ENCODE peak calls at places on chromosomes 5 and 9, in seven cellular contexts. X is GM12878, N is SK-N-SH, U is K562, H is HCT116, D is HepG2, C is H1. R is an unnamed sample.

GRCh38 chr5:178322736-178323540 is 90.3 kb upstream of the PHYKPL start:
- DNase-seq in D (no peak), N (no peak), X (no peak), H (no peak), C (no peak), U (no peak), R (no peak)

GRCh38 chr5:19319252-19319651 is 668.7 kb downstream of the CDH18 start:
- DNase-seq in C (no peak), X (no peak), D (no peak), U (no peak), H (no peak), N (no peak), R (no peak)

GRCh38 chr9:19184144-19184917 is 46.2 kb upstream of the DENND4C start:
- DNase-seq in X (peak), U (peak), C (no peak), N (peak), D (peak), H (peak), R (no peak)

GRCh38 chr9:134177624-134178393 is 13.4 kb upstream of the RNU6ATAC start:
- DNase-seq in H (no peak), N (peak), U (no peak), D (no peak), X (no peak), C (no peak), R (no peak)

GRCh38 chr9:88930716-88931115 is 60.6 kb upstream of the S1PR3 start:
- DNase-seq in H (no peak), N (no peak), U (no peak), X (no peak), D (no peak), C (no peak), R (no peak)

GRCh38 chr5:102766295-102767090 is 11.4 kb downstream of the PAM start:
- DNase-seq in X (no peak), D (no peak), H (no peak), C (no peak), U (no peak), N (no peak), R (no peak)

GRCh38 chr9:92563701-92564100 is 27.9 kb upstream of the ECM2 start:
- DNase-seq in N (no peak), H (no peak), U (no peak), C (no peak), D (no peak), X (no peak), R (no peak)

GRCh38 chr5:74272019-74272775 is 368.3 kb downstream of the ENC1 start:
- DNase-seq in X (no peak), N (no peak), H (no peak), C (no peak), U (no peak), D (peak), R (peak)

GRCh38 chr5:159310492-159310891 is 19.8 kb downstream of the IL12B start:
- DNase-seq in D (no peak), C (peak), U (no peak), H (no peak), N (no peak), X (no peak), R (peak)
- TF ChIP-seq JUND in D (no peak), C (no peak), U (no peak), H (no peak), N (no peak), X (no peak), R (no peak)

GRCh38 chr5:52727568-52727967 is 60.1 kb upstream of the ITGA1 start:
- DNase-seq in N (no peak), X (no peak), D (no peak), U (no peak), C (no peak), H (no peak), R (no peak)

GRCh38 chr5:52728201-52728600 is 59.5 kb upstream of the ITGA1 start:
- DNase-seq in H (no peak), U (no peak), C (no peak), X (no peak), D (no peak), N (no peak), R (no peak)

GRCh38 chr5:52727001-52727400 is 60.7 kb upstream of the ITGA1 start:
- DNase-seq in C (no peak), D (no peak), U (no peak), N (no peak), X (no peak), H (no peak), R (no peak)

GRCh38 chr5:52725781-52726180 is 61.9 kb upstream of the ITGA1 start:
- DNase-seq in C (no peak), N (no peak), D (no peak), X (no peak), U (no peak), H (no peak), R (no peak)

GRCh38 chr5:52725065-52725746 is 62.5 kb upstream of the ITGA1 start:
- DNase-seq in X (no peak), D (peak), N (no peak), U (no peak), H (no peak), C (no peak), R (no peak)
- TF ChIP-seq JUND in X (no peak), D (no peak), N (no peak), U (no peak), H (no peak), C (no peak), R (no peak)

GRCh38 chr9:99259231-99259918 is 37.3 kb downstream of the SEC61B start:
- DNase-seq in U (peak), D (no peak), X (no peak), N (no peak), C (peak), H (no peak), R (no peak)
- TF ChIP-seq JUND in U (no peak), D (no peak), X (no peak), N (no peak), C (no peak), H (no peak), R (no peak)

DNA sequence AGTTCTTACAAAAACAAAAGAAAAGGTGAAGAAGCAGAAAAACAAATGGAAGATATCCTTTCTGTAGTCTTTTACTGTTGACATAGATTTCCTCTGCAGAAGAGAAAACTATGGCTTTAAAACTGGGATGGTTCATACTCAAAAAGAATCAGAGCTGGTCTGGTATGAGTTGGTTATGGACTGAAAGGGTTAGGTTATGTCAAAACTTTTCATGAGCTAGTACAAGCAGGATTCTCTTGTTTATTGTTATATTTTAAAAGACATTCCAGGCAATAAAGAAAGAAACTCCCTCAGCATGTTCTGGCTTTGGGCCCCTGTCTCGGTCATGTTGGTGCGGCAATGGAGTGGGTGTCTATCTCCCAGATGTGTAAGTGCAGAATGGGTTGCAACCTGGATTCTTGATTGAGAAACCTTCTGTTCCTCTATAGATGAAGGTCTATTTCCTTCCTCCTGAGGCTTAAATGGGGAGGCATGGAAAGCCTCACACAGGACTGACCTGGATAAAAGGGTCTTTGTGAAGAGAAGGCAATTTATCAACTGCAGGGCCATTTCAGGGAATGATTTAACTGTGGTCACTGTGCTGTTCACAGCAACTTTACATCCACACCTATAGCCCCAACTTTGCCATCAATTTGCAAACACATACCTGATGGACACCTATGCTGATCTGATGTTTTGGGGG is 209.6 kb upstream of the TNC start:
- DNase-seq in D (no peak), N (no peak), H (no peak), C (no peak), U (no peak), X (no peak), R (no peak)
- TF ChIP-seq JUND in D (no peak), N (no peak), H (no peak), C (no peak), U (no peak), X (no peak), R (no peak)

DNA sequence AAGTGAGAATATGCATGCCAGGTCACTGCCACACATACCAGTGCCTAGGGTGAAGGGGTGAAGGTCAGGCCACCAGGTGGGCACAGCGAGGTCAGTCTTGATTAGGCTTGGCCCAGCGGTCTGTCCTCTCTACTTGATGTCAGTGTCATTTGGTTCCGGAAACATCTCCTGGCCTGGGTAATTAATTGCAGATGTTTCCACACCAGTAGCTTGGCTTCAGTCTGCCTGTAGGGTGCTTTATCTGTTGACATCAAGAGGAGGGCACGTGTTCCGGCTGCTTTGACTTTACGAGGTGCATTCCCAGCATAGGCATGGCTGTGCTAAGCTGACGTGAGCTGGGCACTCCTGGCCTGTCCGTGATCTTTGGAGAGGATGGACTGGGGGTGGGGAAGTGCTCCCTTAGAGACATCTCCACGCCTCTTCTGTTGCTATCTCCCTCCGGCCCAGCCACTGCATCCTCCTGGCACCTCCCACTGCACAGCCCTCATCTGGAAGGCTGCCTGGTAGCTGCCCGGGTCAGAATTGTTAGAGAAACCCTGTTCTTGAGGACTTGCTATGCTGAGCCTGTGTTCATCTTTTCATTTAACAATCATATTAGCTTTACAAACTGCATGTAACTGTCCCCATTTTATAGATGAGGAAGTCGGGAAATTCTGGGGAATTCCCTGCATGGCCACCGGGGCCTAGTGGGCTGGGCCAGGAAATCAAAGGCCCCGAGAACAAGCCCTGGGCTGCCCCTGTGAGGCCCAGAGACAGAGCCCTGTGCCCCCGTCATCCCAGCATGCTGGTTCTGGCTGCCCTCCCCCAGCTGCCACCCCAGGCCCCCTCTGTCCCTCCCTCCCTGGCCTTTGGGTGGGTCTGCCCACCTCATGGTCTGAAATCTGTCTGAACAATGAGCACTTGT is 29.1 kb downstream of the JADE2 start:
- DNase-seq in N (peak), C (no peak), X (peak), H (no peak), D (no peak), U (no peak), R (peak)
- TF ChIP-seq JUND in N (peak), C (no peak), X (no peak), H (no peak), D (no peak), U (no peak), R (no peak)

DNA sequence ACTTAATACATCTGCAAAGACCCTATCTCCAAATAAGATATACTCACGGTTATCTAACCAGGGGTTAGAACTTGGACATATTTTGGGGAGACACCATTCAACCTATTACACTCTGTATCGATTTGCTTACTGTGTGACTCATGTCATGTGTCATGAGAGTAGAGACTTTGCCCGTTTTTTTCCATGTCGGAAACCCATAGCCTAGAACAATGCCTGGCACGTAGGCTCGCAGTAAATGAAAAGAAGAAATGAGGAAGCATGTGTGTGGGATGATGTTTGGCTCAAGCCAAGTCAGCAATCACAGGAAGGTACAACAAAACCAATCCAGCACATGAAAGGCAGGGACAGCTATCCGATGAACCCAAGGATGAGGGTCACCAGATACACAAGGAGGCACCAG is 94.6 kb upstream of the DNAH5 start:
- DNase-seq in N (no peak), U (no peak), C (no peak), X (no peak), D (peak), H (peak), R (no peak)
- TF ChIP-seq JUND in N (no peak), U (no peak), C (no peak), X (no peak), D (no peak), H (peak), R (no peak)